ENCODE peak calls at places on chromosomes 13 and 19, in six cellular contexts. Y is breast epithelium, U is NCI-H1694 treated with DMSO at 0.1 percent for 48 hours, A is left cardiac atrium, F is upper lobe of left lung, N is T follicular helper cell. L is an unnamed sample.
A peak's percentile ranks its signal among the peaks of the same experiment; 100 is the strongest.

GRCh38 chr13:44017756-44018309 is 138.1 kb downstream of the LACC1 start:
- DNase-seq in Y (no peak), U (no peak), A (no peak), F (no peak), N (no peak), L (no peak)

GRCh38 chr13:113548778-113549621 is 35.6 kb upstream of the TFDP1 start:
- DNase-seq in Y (peak; percentile 43), U (no peak), A (no peak), F (no peak), N (no peak), L (no peak)

GRCh38 chr19:40294560-40294959 is 9.4 kb upstream of the AKT2 start:
- DNase-seq in Y (no peak), U (no peak), A (no peak), F (no peak), N (no peak), L (no peak)

GRCh38 chr13:52669677-52670076 is 17.0 kb downstream of the SUGT1 start:
- DNase-seq in Y (no peak), U (no peak), A (no peak), F (no peak), N (no peak), L (no peak)

GRCh38 chr19:13079542-13079986 is 23.1 kb downstream of the LYL1 start:
- DNase-seq in Y (no peak), U (no peak), A (peak; percentile 68), F (peak; percentile 66), N (no peak), L (no peak)

GRCh38 chr19:642755-643727 is 3.4 kb downstream of the FGF22 start:
- DNase-seq in Y (no peak), U (no peak), A (no peak), F (no peak), N (no peak), L (peak; percentile 32)

GRCh38 chr13:84574851-84575250 is 692.6 kb upstream of the SLITRK1 start:
- DNase-seq in Y (no peak), U (peak; percentile 40), A (no peak), F (no peak), N (no peak), L (no peak)

GRCh38 chr19:6744381-6745288 is 5.2 kb downstream of the TRIP10 start:
- DNase-seq in Y (peak; percentile 93), U (no peak), A (peak; percentile 91), F (peak; percentile 89), N (no peak), L (no peak)

GRCh38 chr13:40271931-40272775 is 394.3 kb downstream of the FOXO1 start:
- DNase-seq in Y (peak; percentile 64), U (peak; percentile 1), A (peak; percentile 76), F (no peak), N (no peak), L (no peak)

GRCh38 chr19:9155591-9155990 is 15.4 kb downstream of the ZNF317 start:
- DNase-seq in Y (no peak), U (no peak), A (no peak), F (no peak), N (no peak), L (no peak)

GRCh38 chr13:48585456-48585840 is 52.6 kb upstream of the RCBTB2 start:
- DNase-seq in Y (peak; percentile 65), U (no peak), A (peak; percentile 30), F (no peak), N (no peak), L (no peak)

GRCh38 chr19:50357178-50358100 is 8.0 kb downstream of the NAPSA start:
- DNase-seq in Y (peak; percentile 77), U (peak; percentile 61), A (peak; percentile 83), F (peak; percentile 83), N (peak; percentile 83), L (peak; percentile 86)

GRCh38 chr19:46115396-46116109 is 8.9 kb downstream of the IGFL3 start:
- DNase-seq in Y (no peak), U (peak; percentile 11), A (no peak), F (no peak), N (no peak), L (no peak)

GRCh38 chr19:10695401-10696398 is 5.5 kb upstream of the QTRT1 start:
- DNase-seq in Y (peak; percentile 88), U (peak; percentile 88), A (peak; percentile 97), F (peak; percentile 96), N (peak; percentile 79), L (peak; percentile 86)

GRCh38 chr19:40600086-40600917 is 867 bp upstream of the LTBP4 start:
- DNase-seq in Y (no peak), U (no peak), A (peak; percentile 66), F (no peak), N (no peak), L (peak; percentile 46)

GRCh38 chr13:98476106-98476505 is 100.8 kb downstream of the STK24 start:
- DNase-seq in Y (no peak), U (no peak), A (no peak), F (no peak), N (peak; percentile 42), L (peak; percentile 38)

GRCh38 chr13:40440990-40441820 is 225.2 kb downstream of the FOXO1 start:
- DNase-seq in Y (peak; percentile 73), U (no peak), A (peak; percentile 85), F (peak; percentile 66), N (no peak), L (no peak)

GRCh38 chr19:45477713-45478453 is 10.1 kb downstream of the FOSB start:
- DNase-seq in Y (no peak), U (no peak), A (no peak), F (no peak), N (no peak), L (no peak)

GRCh38 chr13:94454906-94455305 is 24.6 kb downstream of the DCT start:
- DNase-seq in Y (no peak), U (no peak), A (no peak), F (no peak), N (no peak), L (no peak)

GRCh38 chr19:30236006-30236405 is 136.2 kb upstream of the ZNF536 start:
- DNase-seq in Y (no peak), U (no peak), A (no peak), F (no peak), N (no peak), L (no peak)

GRCh38 chr19:5214371-5214770 is 126.2 kb downstream of the PTPRS start:
- DNase-seq in Y (no peak), U (no peak), A (no peak), F (no peak), N (no peak), L (no peak)

GRCh38 chr13:98977568-98978270 is at the start of gene DOCK9:
- DNase-seq in Y (peak; percentile 60), U (no peak), A (peak; percentile 81), F (peak; percentile 64), N (no peak), L (no peak)

GRCh38 chr13:36382030-36382429 is 35.8 kb upstream of the SPART start:
- DNase-seq in Y (no peak), U (no peak), A (no peak), F (no peak), N (no peak), L (no peak)

GRCh38 chr13:107113387-107113786 is 545.5 kb upstream of the ARGLU1 start:
- DNase-seq in Y (no peak), U (no peak), A (no peak), F (no peak), N (no peak), L (no peak)

GRCh38 chr13:64429691-64430090 is 2800.4 kb downstream of the PCDH9 start:
- DNase-seq in Y (no peak), U (no peak), A (no peak), F (no peak), N (no peak), L (no peak)

GRCh38 chr19:56085571-56086275 is 35.4 kb downstream of the ZNF787 start:
- DNase-seq in Y (no peak), U (no peak), A (no peak), F (no peak), N (no peak), L (no peak)

GRCh38 chr13:89550842-89551422 is 1796.6 kb upstream of the MIR17HG start:
- DNase-seq in Y (no peak), U (no peak), A (no peak), F (no peak), N (no peak), L (no peak)

GRCh38 chr19:12574036-12574435 is 22.8 kb upstream of the ZNF564 start:
- DNase-seq in Y (no peak), U (no peak), A (no peak), F (no peak), N (no peak), L (peak; percentile 86)

GRCh38 chr13:51175639-51176038 is 46.6 kb upstream of the FAM124A start:
- DNase-seq in Y (no peak), U (no peak), A (no peak), F (no peak), N (no peak), L (no peak)

GRCh38 chr13:51785592-51786424 is 18.2 kb downstream of the DHRS12 start:
- DNase-seq in Y (no peak), U (peak; percentile 91), A (peak; percentile 75), F (peak; percentile 54), N (no peak), L (no peak)

GRCh38 chr13:97199451-97199850 is 22.7 kb upstream of the MBNL2 start:
- DNase-seq in Y (no peak), U (no peak), A (no peak), F (no peak), N (no peak), L (no peak)

GRCh38 chr13:51332566-51333361 is 6.7 kb upstream of the SERPINE3 start:
- DNase-seq in Y (no peak), U (no peak), A (no peak), F (no peak), N (no peak), L (no peak)

GRCh38 chr19:12872941-12873890 is 8.0 kb downstream of the DNASE2 start:
- DNase-seq in Y (no peak), U (no peak), A (peak; percentile 56), F (peak; percentile 81), N (peak; percentile 43), L (peak; percentile 74)

GRCh38 chr13:31090921-31091624 is 70.6 kb downstream of the HSPH1 start:
- DNase-seq in Y (no peak), U (no peak), A (peak; percentile 31), F (no peak), N (no peak), L (no peak)

GRCh38 chr19:2315818-2316353 is 7.9 kb upstream of the LINGO3 start:
- DNase-seq in Y (no peak), U (no peak), A (peak; percentile 75), F (peak; percentile 82), N (no peak), L (no peak)

GRCh38 chr13:50127017-50127725 is 111.9 kb downstream of the KCNRG start:
- DNase-seq in Y (peak; percentile 60), U (no peak), A (peak; percentile 60), F (peak; percentile 68), N (no peak), L (peak; percentile 65)

GRCh38 chr13:33072282-33072681 is 56.1 kb downstream of the KL start:
- DNase-seq in Y (no peak), U (no peak), A (no peak), F (no peak), N (no peak), L (no peak)

GRCh38 chr19:4295972-4296771 is 6.0 kb downstream of the TMIGD2 start:
- DNase-seq in Y (no peak), U (peak; percentile 94), A (no peak), F (no peak), N (no peak), L (no peak)

GRCh38 chr13:67308004-67308772 is 78.1 kb upstream of the PCDH9 start:
- DNase-seq in Y (no peak), U (no peak), A (no peak), F (no peak), N (no peak), L (no peak)

L was measured in B cell.